ENCODE peak calls at places on chromosomes 1 and 21, in seven cellular contexts. One of them, this sample, is unnamed. For H3K27me3, the result is how much of the 10 kb centered on the place peaks cover.

GRCh38 chr1:184866991-184867788 is 107.1 kb downstream of the NIBAN1 start:
- DNase-seq in heart right ventricle: no peak
- DNase-seq in WERI-Rb-1: no peak
- DNase-seq in hepatocyte: no peak
- DNase-seq in psoas muscle: no peak
- DNase-seq in CD8-positive, alpha-beta T cell: peak
- DNase-seq in Peyer's patch: no peak
- DNase-seq in this sample: no peak

GRCh38 chr1:107936498-107937481 is 28.2 kb downstream of the VAV3 start:
- DNase-seq in heart right ventricle: no peak
- DNase-seq in WERI-Rb-1: no peak
- DNase-seq in hepatocyte: peak
- DNase-seq in psoas muscle: peak
- DNase-seq in CD8-positive, alpha-beta T cell: no peak
- DNase-seq in Peyer's patch: peak
- DNase-seq in this sample: peak

GRCh38 chr1:181043025-181043880 is 9.5 kb downstream of the MR1 start:
- DNase-seq in heart right ventricle: no peak
- DNase-seq in WERI-Rb-1: no peak
- DNase-seq in hepatocyte: peak
- DNase-seq in psoas muscle: no peak
- DNase-seq in CD8-positive, alpha-beta T cell: no peak
- DNase-seq in Peyer's patch: no peak
- DNase-seq in this sample: no peak

GRCh38 chr1:79193211-79194079 is 186.9 kb upstream of the ADGRL4 start:
- DNase-seq in heart right ventricle: no peak
- DNase-seq in WERI-Rb-1: no peak
- DNase-seq in hepatocyte: no peak
- DNase-seq in psoas muscle: no peak
- DNase-seq in CD8-positive, alpha-beta T cell: no peak
- DNase-seq in Peyer's patch: no peak
- DNase-seq in this sample: no peak

GRCh38 chr1:236064674-236065508 is at the start of gene NID1:
- DNase-seq in heart right ventricle: peak
- DNase-seq in WERI-Rb-1: peak
- DNase-seq in hepatocyte: peak
- DNase-seq in psoas muscle: peak
- DNase-seq in CD8-positive, alpha-beta T cell: no peak
- DNase-seq in Peyer's patch: peak
- DNase-seq in this sample: peak

GRCh38 chr1:27166351-27166802 is 11.5 kb upstream of the SLC9A1 start:
- DNase-seq in heart right ventricle: no peak
- DNase-seq in WERI-Rb-1: no peak
- DNase-seq in hepatocyte: no peak
- DNase-seq in psoas muscle: no peak
- DNase-seq in CD8-positive, alpha-beta T cell: no peak
- DNase-seq in Peyer's patch: no peak
- DNase-seq in this sample: no peak

GRCh38 chr1:116794804-116795481 is 40.7 kb downstream of the CD2 start:
- DNase-seq in heart right ventricle: no peak
- DNase-seq in WERI-Rb-1: no peak
- DNase-seq in hepatocyte: no peak
- DNase-seq in psoas muscle: no peak
- DNase-seq in CD8-positive, alpha-beta T cell: no peak
- DNase-seq in Peyer's patch: no peak
- DNase-seq in this sample: no peak

GRCh38 chr1:107963009-107963408 is 2.0 kb downstream of the VAV3 start:
- DNase-seq in heart right ventricle: no peak
- DNase-seq in WERI-Rb-1: peak
- DNase-seq in hepatocyte: no peak
- DNase-seq in psoas muscle: no peak
- DNase-seq in CD8-positive, alpha-beta T cell: no peak
- DNase-seq in Peyer's patch: no peak
- DNase-seq in this sample: no peak

GRCh38 chr1:20160034-20160433 is 20.9 kb downstream of the PLA2G2F start:
- DNase-seq in heart right ventricle: no peak
- DNase-seq in WERI-Rb-1: no peak
- DNase-seq in hepatocyte: no peak
- DNase-seq in psoas muscle: no peak
- DNase-seq in CD8-positive, alpha-beta T cell: no peak
- DNase-seq in Peyer's patch: no peak
- DNase-seq in this sample: no peak

GRCh38 chr1:227757781-227758180 is 22.5 kb downstream of the SNAP47 start:
- DNase-seq in heart right ventricle: no peak
- DNase-seq in WERI-Rb-1: no peak
- DNase-seq in hepatocyte: no peak
- DNase-seq in psoas muscle: no peak
- DNase-seq in CD8-positive, alpha-beta T cell: no peak
- DNase-seq in Peyer's patch: no peak
- DNase-seq in this sample: no peak

GRCh38 chr1:100440075-100440809 is 87.9 kb downstream of the CDC14A start:
- DNase-seq in heart right ventricle: no peak
- DNase-seq in WERI-Rb-1: no peak
- DNase-seq in hepatocyte: peak
- DNase-seq in psoas muscle: no peak
- DNase-seq in CD8-positive, alpha-beta T cell: peak
- DNase-seq in Peyer's patch: peak
- DNase-seq in this sample: no peak

GRCh38 chr21:32184485-32184884 is 94.4 kb downstream of the MIS18A start:
- DNase-seq in heart right ventricle: no peak
- DNase-seq in WERI-Rb-1: peak
- DNase-seq in hepatocyte: no peak
- DNase-seq in psoas muscle: no peak
- DNase-seq in CD8-positive, alpha-beta T cell: no peak
- DNase-seq in Peyer's patch: no peak
- DNase-seq in this sample: no peak

GRCh38 chr21:40846057-40846456 is 901 bp downstream of the DSCAM start:
- DNase-seq in heart right ventricle: no peak
- DNase-seq in WERI-Rb-1: no peak
- DNase-seq in hepatocyte: no peak
- DNase-seq in psoas muscle: no peak
- DNase-seq in CD8-positive, alpha-beta T cell: no peak
- DNase-seq in Peyer's patch: no peak
- DNase-seq in this sample: no peak

GRCh38 chr1:227343201-227343600 is 24.9 kb upstream of the CDC42BPA start:
- DNase-seq in heart right ventricle: no peak
- DNase-seq in WERI-Rb-1: no peak
- DNase-seq in hepatocyte: no peak
- DNase-seq in psoas muscle: no peak
- DNase-seq in CD8-positive, alpha-beta T cell: no peak
- DNase-seq in Peyer's patch: no peak
- DNase-seq in this sample: no peak

GRCh38 chr1:35532497-35533226 is 24.5 kb downstream of the KIAA0319L start:
- DNase-seq in heart right ventricle: no peak
- DNase-seq in WERI-Rb-1: no peak
- DNase-seq in hepatocyte: no peak
- DNase-seq in psoas muscle: no peak
- DNase-seq in CD8-positive, alpha-beta T cell: no peak
- DNase-seq in Peyer's patch: no peak
- DNase-seq in this sample: no peak

GRCh38 chr1:63859480-63860275 is 85.9 kb downstream of the ROR1 start:
- DNase-seq in heart right ventricle: no peak
- DNase-seq in WERI-Rb-1: no peak
- DNase-seq in hepatocyte: no peak
- DNase-seq in psoas muscle: no peak
- DNase-seq in CD8-positive, alpha-beta T cell: no peak
- DNase-seq in Peyer's patch: no peak
- DNase-seq in this sample: no peak

GRCh38 chr1:26327956-26328362 is 10.2 kb downstream of the CD52 start:
- DNase-seq in heart right ventricle: no peak
- DNase-seq in WERI-Rb-1: peak
- DNase-seq in hepatocyte: no peak
- DNase-seq in psoas muscle: no peak
- DNase-seq in CD8-positive, alpha-beta T cell: no peak
- DNase-seq in Peyer's patch: no peak
- DNase-seq in this sample: no peak

GRCh38 chr1:64861611-64862010 is 104.7 kb downstream of the JAK1 start:
- DNase-seq in heart right ventricle: no peak
- DNase-seq in WERI-Rb-1: peak
- DNase-seq in hepatocyte: peak
- DNase-seq in psoas muscle: no peak
- DNase-seq in CD8-positive, alpha-beta T cell: no peak
- DNase-seq in Peyer's patch: peak
- DNase-seq in this sample: peak

GRCh38 chr1:52348704-52349301 is 17.2 kb downstream of the CC2D1B start:
- DNase-seq in heart right ventricle: no peak
- DNase-seq in WERI-Rb-1: peak
- DNase-seq in hepatocyte: peak
- DNase-seq in psoas muscle: no peak
- DNase-seq in CD8-positive, alpha-beta T cell: no peak
- DNase-seq in Peyer's patch: no peak
- DNase-seq in this sample: no peak

GRCh38 chr1:95832370-95832769 is 598.4 kb downstream of the RWDD3 start:
- DNase-seq in heart right ventricle: no peak
- DNase-seq in WERI-Rb-1: no peak
- DNase-seq in hepatocyte: no peak
- DNase-seq in psoas muscle: no peak
- DNase-seq in CD8-positive, alpha-beta T cell: no peak
- DNase-seq in Peyer's patch: no peak
- DNase-seq in this sample: no peak

GRCh38 chr1:54016343-54017282 is 1.4 kb downstream of the LDLRAD1 start:
- DNase-seq in heart right ventricle: no peak
- DNase-seq in WERI-Rb-1: no peak
- DNase-seq in hepatocyte: peak
- DNase-seq in psoas muscle: no peak
- DNase-seq in CD8-positive, alpha-beta T cell: no peak
- DNase-seq in Peyer's patch: no peak
- DNase-seq in this sample: no peak

GRCh38 chr1:82542141-82542540 is 741.4 kb downstream of the ADGRL2 start:
- DNase-seq in heart right ventricle: no peak
- DNase-seq in WERI-Rb-1: no peak
- DNase-seq in hepatocyte: no peak
- DNase-seq in psoas muscle: no peak
- DNase-seq in CD8-positive, alpha-beta T cell: no peak
- DNase-seq in Peyer's patch: no peak
- DNase-seq in this sample: no peak

GRCh38 chr21:34836103-34836932 is 167.5 kb downstream of the CLIC6 start:
- DNase-seq in heart right ventricle: no peak
- DNase-seq in WERI-Rb-1: no peak
- DNase-seq in hepatocyte: peak
- DNase-seq in psoas muscle: peak
- DNase-seq in CD8-positive, alpha-beta T cell: no peak
- DNase-seq in Peyer's patch: no peak
- DNase-seq in this sample: peak

GRCh38 chr1:65924471-65924870 is 131.8 kb downstream of the PDE4B start:
- DNase-seq in heart right ventricle: no peak
- DNase-seq in WERI-Rb-1: no peak
- DNase-seq in hepatocyte: peak
- DNase-seq in psoas muscle: no peak
- DNase-seq in CD8-positive, alpha-beta T cell: no peak
- DNase-seq in Peyer's patch: no peak
- DNase-seq in this sample: no peak

GRCh38 chr1:204431310-204432184 is 19.9 kb upstream of the PPP1R15B start:
- DNase-seq in heart right ventricle: peak
- DNase-seq in WERI-Rb-1: peak
- DNase-seq in hepatocyte: peak
- DNase-seq in psoas muscle: peak
- DNase-seq in CD8-positive, alpha-beta T cell: peak
- DNase-seq in Peyer's patch: peak
- DNase-seq in this sample: peak

GRCh38 chr1:160978510-160978927 is 23.9 kb upstream of the ITLN2 start:
- DNase-seq in heart right ventricle: no peak
- DNase-seq in WERI-Rb-1: no peak
- DNase-seq in hepatocyte: no peak
- DNase-seq in psoas muscle: no peak
- DNase-seq in CD8-positive, alpha-beta T cell: no peak
- DNase-seq in Peyer's patch: no peak
- DNase-seq in this sample: no peak
- TF ChIP-seq CTCF in heart right ventricle: no peak
- TF ChIP-seq CTCF in WERI-Rb-1: no peak
- TF ChIP-seq CTCF in hepatocyte: no peak
- TF ChIP-seq CTCF in psoas muscle: no peak
- TF ChIP-seq CTCF in CD8-positive, alpha-beta T cell: no peak
- TF ChIP-seq CTCF in Peyer's patch: no peak
- TF ChIP-seq CTCF in this sample: no peak

GRCh38 chr1:5505944-5506343 is 486.3 kb downstream of the NPHP4 start:
- DNase-seq in heart right ventricle: no peak
- DNase-seq in WERI-Rb-1: no peak
- DNase-seq in hepatocyte: no peak
- DNase-seq in psoas muscle: no peak
- DNase-seq in CD8-positive, alpha-beta T cell: no peak
- DNase-seq in Peyer's patch: no peak
- DNase-seq in this sample: no peak
- H3K27me3 ChIP-seq in heart right ventricle: under half
- H3K27me3 ChIP-seq in WERI-Rb-1: under half
- H3K27me3 ChIP-seq in hepatocyte: under half
- H3K27me3 ChIP-seq in psoas muscle: under half
- H3K27me3 ChIP-seq in CD8-positive, alpha-beta T cell: under half
- H3K27me3 ChIP-seq in Peyer's patch: under half
- H3K27me3 ChIP-seq in this sample: half or more

GRCh38 chr1:59775480-59775879 is 39.3 kb upstream of the HOOK1 start:
- DNase-seq in heart right ventricle: no peak
- DNase-seq in WERI-Rb-1: no peak
- DNase-seq in hepatocyte: no peak
- DNase-seq in psoas muscle: no peak
- DNase-seq in CD8-positive, alpha-beta T cell: no peak
- DNase-seq in Peyer's patch: no peak
- DNase-seq in this sample: no peak

GRCh38 chr1:59776960-59777852 is 37.5 kb upstream of the HOOK1 start:
- DNase-seq in heart right ventricle: no peak
- DNase-seq in WERI-Rb-1: no peak
- DNase-seq in hepatocyte: no peak
- DNase-seq in psoas muscle: no peak
- DNase-seq in CD8-positive, alpha-beta T cell: no peak
- DNase-seq in Peyer's patch: no peak
- DNase-seq in this sample: peak

DNA sequence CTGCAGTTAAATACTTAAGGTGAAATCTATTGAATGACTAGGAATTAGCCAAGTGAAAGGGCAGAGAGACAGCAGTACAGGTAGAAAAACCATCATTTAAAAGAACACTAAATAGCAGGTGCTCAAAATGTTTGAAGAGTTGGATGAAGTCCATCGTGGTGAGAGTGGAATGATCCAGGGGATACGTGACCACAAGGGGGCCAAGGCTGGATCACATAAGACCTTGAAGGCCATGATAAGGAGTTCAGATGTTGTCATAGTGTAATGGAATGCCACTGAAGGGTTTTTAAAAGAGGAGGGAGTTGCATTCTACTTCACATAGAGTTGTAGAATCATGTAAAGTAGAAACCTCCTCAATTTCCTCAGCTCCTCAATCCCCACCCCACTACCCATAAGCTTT is 34.8 kb upstream of the HOOK1 start:
- DNase-seq in heart right ventricle: no peak
- DNase-seq in WERI-Rb-1: peak
- DNase-seq in hepatocyte: no peak
- DNase-seq in psoas muscle: no peak
- DNase-seq in CD8-positive, alpha-beta T cell: no peak
- DNase-seq in Peyer's patch: no peak
- DNase-seq in this sample: no peak
- H3K27ac ChIP-seq in heart right ventricle: no peak
- H3K27ac ChIP-seq in WERI-Rb-1: no peak
- H3K27ac ChIP-seq in hepatocyte: no peak
- H3K27ac ChIP-seq in psoas muscle: no peak
- H3K27ac ChIP-seq in CD8-positive, alpha-beta T cell: no peak
- H3K27ac ChIP-seq in Peyer's patch: no peak
- H3K27ac ChIP-seq in this sample: no peak

DNA sequence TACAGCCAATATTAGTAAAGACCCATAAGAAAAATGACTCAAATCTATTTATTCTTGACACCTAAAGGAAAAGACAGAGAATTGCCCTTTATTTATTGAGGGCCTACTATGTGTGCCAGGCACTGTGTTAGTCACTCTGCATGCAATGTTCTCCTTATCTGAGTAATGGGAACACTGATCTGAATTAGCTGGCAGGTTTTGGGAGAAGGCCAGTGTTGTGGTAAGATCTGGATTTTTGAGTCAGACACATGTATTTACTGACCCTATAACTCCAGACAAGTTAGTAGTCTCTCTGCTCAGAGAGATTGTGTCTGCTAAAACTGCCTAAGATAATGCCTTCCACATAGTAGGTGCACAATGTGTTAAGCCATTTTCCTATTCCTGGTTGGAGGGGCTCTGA is 17.3 kb downstream of the LCE4A start:
- DNase-seq in heart right ventricle: no peak
- DNase-seq in WERI-Rb-1: no peak
- DNase-seq in hepatocyte: no peak
- DNase-seq in psoas muscle: no peak
- DNase-seq in CD8-positive, alpha-beta T cell: no peak
- DNase-seq in Peyer's patch: no peak
- DNase-seq in this sample: no peak
- TF ChIP-seq CTCF in heart right ventricle: no peak
- TF ChIP-seq CTCF in WERI-Rb-1: no peak
- TF ChIP-seq CTCF in hepatocyte: no peak
- TF ChIP-seq CTCF in psoas muscle: no peak
- TF ChIP-seq CTCF in CD8-positive, alpha-beta T cell: no peak
- TF ChIP-seq CTCF in Peyer's patch: no peak
- TF ChIP-seq CTCF in this sample: no peak

This sample was measured in left lung.